ENCODE peak calls at places on chromosomes 4 and X, in four cellular contexts. One of them, this sample, is unnamed.
A peak's percentile ranks its signal among the peaks of the same experiment; 100 is the strongest.

GRCh38 chr4:7429069-7429416 is 5.7 kb downstream of the PSAPL1 start:
- DNase-seq in activated T-helper 1 cell treated with anti-CD3 and anti-CD28 coated beads, Interleukin-2, amount 50 U/mL, for 16 hours: no peak
- DNase-seq in SK-MEL-5: no peak
- DNase-seq in bronchial epithelial cell: no peak
- DNase-seq in this sample: no peak

GRCh38 chrX:38220024-38220935 is at the start of gene SRPX:
- DNase-seq in activated T-helper 1 cell treated with anti-CD3 and anti-CD28 coated beads, Interleukin-2, amount 50 U/mL, for 16 hours: no peak
- DNase-seq in SK-MEL-5: peak; percentile 85
- DNase-seq in bronchial epithelial cell: peak; percentile 17
- DNase-seq in this sample: peak; percentile 52

GRCh38 chrX:95539041-95539440 is 1145.6 kb upstream of the DIAPH2 start:
- DNase-seq in activated T-helper 1 cell treated with anti-CD3 and anti-CD28 coated beads, Interleukin-2, amount 50 U/mL, for 16 hours: no peak
- DNase-seq in SK-MEL-5: no peak
- DNase-seq in bronchial epithelial cell: no peak
- DNase-seq in this sample: no peak

GRCh38 chr4:109160494-109160893 is 142.0 kb downstream of the COL25A1 start:
- DNase-seq in activated T-helper 1 cell treated with anti-CD3 and anti-CD28 coated beads, Interleukin-2, amount 50 U/mL, for 16 hours: no peak
- DNase-seq in SK-MEL-5: no peak
- DNase-seq in bronchial epithelial cell: no peak
- DNase-seq in this sample: no peak

GRCh38 chr4:155703486-155704227 is 37.0 kb downstream of the GUCY1A1 start:
- DNase-seq in activated T-helper 1 cell treated with anti-CD3 and anti-CD28 coated beads, Interleukin-2, amount 50 U/mL, for 16 hours: no peak
- DNase-seq in SK-MEL-5: no peak
- DNase-seq in bronchial epithelial cell: peak; percentile 76
- DNase-seq in this sample: no peak

GRCh38 chr4:2074588-2074987 is 15.5 kb downstream of the NAT8L start:
- DNase-seq in activated T-helper 1 cell treated with anti-CD3 and anti-CD28 coated beads, Interleukin-2, amount 50 U/mL, for 16 hours: no peak
- DNase-seq in SK-MEL-5: no peak
- DNase-seq in bronchial epithelial cell: no peak
- DNase-seq in this sample: no peak

GRCh38 chrX:102129473-102129872 is 4.0 kb downstream of the TCEAL2 start:
- DNase-seq in activated T-helper 1 cell treated with anti-CD3 and anti-CD28 coated beads, Interleukin-2, amount 50 U/mL, for 16 hours: no peak
- DNase-seq in SK-MEL-5: peak; percentile 30
- DNase-seq in bronchial epithelial cell: peak; percentile 20
- DNase-seq in this sample: no peak

GRCh38 chrX:50838820-50839600 is 25.0 kb upstream of the SHROOM4 start:
- DNase-seq in activated T-helper 1 cell treated with anti-CD3 and anti-CD28 coated beads, Interleukin-2, amount 50 U/mL, for 16 hours: no peak
- DNase-seq in SK-MEL-5: peak; percentile 1
- DNase-seq in bronchial epithelial cell: peak; percentile 64
- DNase-seq in this sample: peak; percentile 29

GRCh38 chr4:38734886-38735285 is 47.9 kb downstream of the TLR10 start:
- DNase-seq in activated T-helper 1 cell treated with anti-CD3 and anti-CD28 coated beads, Interleukin-2, amount 50 U/mL, for 16 hours: no peak
- DNase-seq in SK-MEL-5: no peak
- DNase-seq in bronchial epithelial cell: no peak
- DNase-seq in this sample: no peak

GRCh38 chr4:77819409-77819835 is 254 bp upstream of the CNOT6L start:
- DNase-seq in activated T-helper 1 cell treated with anti-CD3 and anti-CD28 coated beads, Interleukin-2, amount 50 U/mL, for 16 hours: peak; percentile 76
- DNase-seq in SK-MEL-5: no peak
- DNase-seq in bronchial epithelial cell: no peak
- DNase-seq in this sample: no peak

GRCh38 chr4:176359590-176359989 is 39.8 kb downstream of the SPCS3 start:
- DNase-seq in activated T-helper 1 cell treated with anti-CD3 and anti-CD28 coated beads, Interleukin-2, amount 50 U/mL, for 16 hours: no peak
- DNase-seq in SK-MEL-5: no peak
- DNase-seq in bronchial epithelial cell: no peak
- DNase-seq in this sample: no peak

GRCh38 chr4:148126825-148127224 is 315.4 kb downstream of the NR3C2 start:
- DNase-seq in activated T-helper 1 cell treated with anti-CD3 and anti-CD28 coated beads, Interleukin-2, amount 50 U/mL, for 16 hours: no peak
- DNase-seq in SK-MEL-5: no peak
- DNase-seq in bronchial epithelial cell: no peak
- DNase-seq in this sample: no peak

GRCh38 chr4:211033-211511 is 86.8 kb downstream of the ZNF718 start:
- DNase-seq in activated T-helper 1 cell treated with anti-CD3 and anti-CD28 coated beads, Interleukin-2, amount 50 U/mL, for 16 hours: no peak
- DNase-seq in SK-MEL-5: no peak
- DNase-seq in bronchial epithelial cell: no peak
- DNase-seq in this sample: no peak

GRCh38 chr4:3516061-3516835 is 16.0 kb downstream of the LRPAP1 start:
- DNase-seq in activated T-helper 1 cell treated with anti-CD3 and anti-CD28 coated beads, Interleukin-2, amount 50 U/mL, for 16 hours: no peak
- DNase-seq in SK-MEL-5: no peak
- DNase-seq in bronchial epithelial cell: no peak
- DNase-seq in this sample: no peak

GRCh38 chr4:164383187-164384181 is 370.4 kb upstream of the SMIM31 start:
- DNase-seq in activated T-helper 1 cell treated with anti-CD3 and anti-CD28 coated beads, Interleukin-2, amount 50 U/mL, for 16 hours: no peak
- DNase-seq in SK-MEL-5: no peak
- DNase-seq in bronchial epithelial cell: peak; percentile 10
- DNase-seq in this sample: no peak

GRCh38 chr4:36757623-36758311 is 476.4 kb downstream of the DTHD1 start:
- DNase-seq in activated T-helper 1 cell treated with anti-CD3 and anti-CD28 coated beads, Interleukin-2, amount 50 U/mL, for 16 hours: no peak
- DNase-seq in SK-MEL-5: no peak
- DNase-seq in bronchial epithelial cell: peak; percentile 3
- DNase-seq in this sample: no peak

GRCh38 chrX:130878350-130879341 is 24.4 kb downstream of the ENOX2 start:
- DNase-seq in activated T-helper 1 cell treated with anti-CD3 and anti-CD28 coated beads, Interleukin-2, amount 50 U/mL, for 16 hours: no peak
- DNase-seq in SK-MEL-5: peak; percentile 34
- DNase-seq in bronchial epithelial cell: peak; percentile 85
- DNase-seq in this sample: peak; percentile 62

GRCh38 chr4:142614621-142615323 is 231.3 kb downstream of the INPP4B start:
- DNase-seq in activated T-helper 1 cell treated with anti-CD3 and anti-CD28 coated beads, Interleukin-2, amount 50 U/mL, for 16 hours: no peak
- DNase-seq in SK-MEL-5: no peak
- DNase-seq in bronchial epithelial cell: peak; percentile 56
- DNase-seq in this sample: no peak

GRCh38 chrX:8848921-8849320 is 47.7 kb upstream of the FAM9A start:
- DNase-seq in activated T-helper 1 cell treated with anti-CD3 and anti-CD28 coated beads, Interleukin-2, amount 50 U/mL, for 16 hours: no peak
- DNase-seq in SK-MEL-5: no peak
- DNase-seq in bronchial epithelial cell: peak; percentile 46
- DNase-seq in this sample: peak; percentile 19

GRCh38 chr4:133638702-133639101 is 489.6 kb downstream of the PCDH10 start:
- DNase-seq in activated T-helper 1 cell treated with anti-CD3 and anti-CD28 coated beads, Interleukin-2, amount 50 U/mL, for 16 hours: no peak
- DNase-seq in SK-MEL-5: no peak
- DNase-seq in bronchial epithelial cell: no peak
- DNase-seq in this sample: no peak

GRCh38 chr4:186726150-186726439 is 2.4 kb upstream of the FAT1 start:
- DNase-seq in activated T-helper 1 cell treated with anti-CD3 and anti-CD28 coated beads, Interleukin-2, amount 50 U/mL, for 16 hours: no peak
- DNase-seq in SK-MEL-5: no peak
- DNase-seq in bronchial epithelial cell: no peak
- DNase-seq in this sample: no peak

GRCh38 chr4:97493815-97494518 is 649.3 kb downstream of the STPG2 start:
- DNase-seq in activated T-helper 1 cell treated with anti-CD3 and anti-CD28 coated beads, Interleukin-2, amount 50 U/mL, for 16 hours: no peak
- DNase-seq in SK-MEL-5: no peak
- DNase-seq in bronchial epithelial cell: peak; percentile 56
- DNase-seq in this sample: no peak

GRCh38 chrX:112867570-112867969 is 26.9 kb upstream of the AMOT start:
- DNase-seq in activated T-helper 1 cell treated with anti-CD3 and anti-CD28 coated beads, Interleukin-2, amount 50 U/mL, for 16 hours: no peak
- DNase-seq in SK-MEL-5: peak; percentile 9
- DNase-seq in bronchial epithelial cell: no peak
- DNase-seq in this sample: no peak

GRCh38 chr4:12445711-12446110 is 1017.0 kb upstream of the HS3ST1 start:
- DNase-seq in activated T-helper 1 cell treated with anti-CD3 and anti-CD28 coated beads, Interleukin-2, amount 50 U/mL, for 16 hours: no peak
- DNase-seq in SK-MEL-5: no peak
- DNase-seq in bronchial epithelial cell: no peak
- DNase-seq in this sample: no peak

GRCh38 chrX:10755477-10756334 is 135.3 kb upstream of the MID1 start:
- DNase-seq in activated T-helper 1 cell treated with anti-CD3 and anti-CD28 coated beads, Interleukin-2, amount 50 U/mL, for 16 hours: no peak
- DNase-seq in SK-MEL-5: no peak
- DNase-seq in bronchial epithelial cell: no peak
- DNase-seq in this sample: peak; percentile 29

GRCh38 chr4:53997901-53998300 is 66.5 kb downstream of the CHIC2 start:
- DNase-seq in activated T-helper 1 cell treated with anti-CD3 and anti-CD28 coated beads, Interleukin-2, amount 50 U/mL, for 16 hours: no peak
- DNase-seq in SK-MEL-5: no peak
- DNase-seq in bronchial epithelial cell: no peak
- DNase-seq in this sample: no peak

GRCh38 chr4:158255727-158256324 is 45.5 kb downstream of the TMEM144 start:
- DNase-seq in activated T-helper 1 cell treated with anti-CD3 and anti-CD28 coated beads, Interleukin-2, amount 50 U/mL, for 16 hours: no peak
- DNase-seq in SK-MEL-5: peak; percentile 61
- DNase-seq in bronchial epithelial cell: peak; percentile 52
- DNase-seq in this sample: peak; percentile 59

GRCh38 chr4:162131256-162131655 is 32.5 kb downstream of the FSTL5 start:
- DNase-seq in activated T-helper 1 cell treated with anti-CD3 and anti-CD28 coated beads, Interleukin-2, amount 50 U/mL, for 16 hours: no peak
- DNase-seq in SK-MEL-5: peak; percentile 46
- DNase-seq in bronchial epithelial cell: peak; percentile 5
- DNase-seq in this sample: no peak

GRCh38 chrX:47620303-47620685 is 637 bp upstream of the SYN1 start:
- DNase-seq in activated T-helper 1 cell treated with anti-CD3 and anti-CD28 coated beads, Interleukin-2, amount 50 U/mL, for 16 hours: no peak
- DNase-seq in SK-MEL-5: no peak
- DNase-seq in bronchial epithelial cell: no peak
- DNase-seq in this sample: no peak

GRCh38 chr4:100929753-100930152 is 411.9 kb upstream of the EMCN start:
- DNase-seq in activated T-helper 1 cell treated with anti-CD3 and anti-CD28 coated beads, Interleukin-2, amount 50 U/mL, for 16 hours: no peak
- DNase-seq in SK-MEL-5: no peak
- DNase-seq in bronchial epithelial cell: no peak
- DNase-seq in this sample: no peak

GRCh38 chrX:151359931-151360871 is 36.8 kb upstream of the VMA21 start:
- DNase-seq in activated T-helper 1 cell treated with anti-CD3 and anti-CD28 coated beads, Interleukin-2, amount 50 U/mL, for 16 hours: no peak
- DNase-seq in SK-MEL-5: peak; percentile 35
- DNase-seq in bronchial epithelial cell: peak; percentile 3
- DNase-seq in this sample: peak; percentile 9

GRCh38 chrX:38612281-38612680 is 50.9 kb downstream of the TSPAN7 start:
- DNase-seq in activated T-helper 1 cell treated with anti-CD3 and anti-CD28 coated beads, Interleukin-2, amount 50 U/mL, for 16 hours: no peak
- DNase-seq in SK-MEL-5: no peak
- DNase-seq in bronchial epithelial cell: no peak
- DNase-seq in this sample: no peak

GRCh38 chrX:72145181-72145580 is 13.5 kb upstream of the RTL5 start:
- DNase-seq in activated T-helper 1 cell treated with anti-CD3 and anti-CD28 coated beads, Interleukin-2, amount 50 U/mL, for 16 hours: no peak
- DNase-seq in SK-MEL-5: no peak
- DNase-seq in bronchial epithelial cell: no peak
- DNase-seq in this sample: no peak

GRCh38 chrX:39636481-39636880 is 461.3 kb downstream of the BCOR start:
- DNase-seq in activated T-helper 1 cell treated with anti-CD3 and anti-CD28 coated beads, Interleukin-2, amount 50 U/mL, for 16 hours: no peak
- DNase-seq in SK-MEL-5: no peak
- DNase-seq in bronchial epithelial cell: peak; percentile 62
- DNase-seq in this sample: no peak

GRCh38 chrX:73525928-73526690 is 36.9 kb upstream of the CHIC1 start:
- DNase-seq in activated T-helper 1 cell treated with anti-CD3 and anti-CD28 coated beads, Interleukin-2, amount 50 U/mL, for 16 hours: no peak
- DNase-seq in SK-MEL-5: no peak
- DNase-seq in bronchial epithelial cell: no peak
- DNase-seq in this sample: no peak

GRCh38 chr4:123017636-123018390 is 95.4 kb upstream of the NUDT6 start:
- DNase-seq in activated T-helper 1 cell treated with anti-CD3 and anti-CD28 coated beads, Interleukin-2, amount 50 U/mL, for 16 hours: no peak
- DNase-seq in SK-MEL-5: peak; percentile 32
- DNase-seq in bronchial epithelial cell: no peak
- DNase-seq in this sample: peak; percentile 49

GRCh38 chr4:182019148-182019652 is 224.0 kb upstream of the TENM3 start:
- DNase-seq in activated T-helper 1 cell treated with anti-CD3 and anti-CD28 coated beads, Interleukin-2, amount 50 U/mL, for 16 hours: no peak
- DNase-seq in SK-MEL-5: no peak
- DNase-seq in bronchial epithelial cell: no peak
- DNase-seq in this sample: no peak

GRCh38 chr4:56465599-56466295 is 1.7 kb upstream of the SRP72 start:
- DNase-seq in activated T-helper 1 cell treated with anti-CD3 and anti-CD28 coated beads, Interleukin-2, amount 50 U/mL, for 16 hours: no peak
- DNase-seq in SK-MEL-5: no peak
- DNase-seq in bronchial epithelial cell: peak; percentile 57
- DNase-seq in this sample: no peak

GRCh38 chrX:39821011-39821708 is 276.6 kb downstream of the BCOR start:
- DNase-seq in activated T-helper 1 cell treated with anti-CD3 and anti-CD28 coated beads, Interleukin-2, amount 50 U/mL, for 16 hours: no peak
- DNase-seq in SK-MEL-5: no peak
- DNase-seq in bronchial epithelial cell: no peak
- DNase-seq in this sample: no peak

This sample was measured in COLO829.